ENCODE peak calls at places on chromosomes 3 and 15, in six cellular contexts. R is AG08396, M is KBM-7, Y is HFFc6, Z is renal cortical epithelial cell, Q is GM23248. H is an unnamed sample.

GRCh38 chr15:96316953-96317629 is 13.4 kb upstream of the NR2F2 start:
- DNase-seq in M (no peak), Y (no peak), R (no peak), Q (no peak), Z (no peak), H (no peak)

GRCh38 chr15:41940441-41940857 is 31.9 kb downstream of the EHD4 start:
- DNase-seq in R (no peak), Y (peak), Q (peak), M (no peak), Z (peak), H (peak)

GRCh38 chr3:108662141-108662738 is 72.7 kb downstream of the DZIP3 start:
- DNase-seq in Z (peak), R (peak), M (peak), Q (peak), Y (peak), H (peak)

GRCh38 chr3:45599424-45599886 is 4.9 kb downstream of the LIMD1 start:
- DNase-seq in Y (no peak), Q (no peak), Z (no peak), R (no peak), M (no peak), H (no peak)

GRCh38 chr3:27216955-27217552 is 152.1 kb downstream of the NEK10 start:
- DNase-seq in R (peak), M (no peak), Y (peak), Z (peak), Q (peak), H (peak)

GRCh38 chr3:9781551-9781950 is 10.7 kb downstream of the TADA3 start:
- DNase-seq in R (no peak), M (no peak), Q (no peak), Y (no peak), Z (no peak), H (no peak)

GRCh38 chr15:47439146-47439869 is 278.0 kb upstream of the SEMA6D start:
- DNase-seq in M (no peak), Z (no peak), Y (peak), R (no peak), Q (peak), H (no peak)

GRCh38 chr3:24264748-24265158 is 229.9 kb downstream of the THRB start:
- DNase-seq in Z (peak), R (peak), M (peak), Y (peak), Q (peak), H (peak)

GRCh38 chr15:55858661-55859060 is 115.7 kb upstream of the PRTG start:
- DNase-seq in Q (peak), Y (no peak), R (no peak), M (no peak), Z (no peak), H (no peak)

GRCh38 chr3:136245691-136246090 is 4.4 kb upstream of the PCCB start:
- DNase-seq in Y (no peak), R (no peak), M (no peak), Z (no peak), Q (no peak), H (no peak)

GRCh38 chr15:66292261-66293084 is 895 bp upstream of the DIS3L start:
- DNase-seq in Z (no peak), R (no peak), M (no peak), Y (no peak), Q (no peak), H (no peak)

GRCh38 chr15:52391074-52391473 is 95.5 kb upstream of the MYO5C start:
- DNase-seq in Y (no peak), Q (no peak), R (no peak), M (no peak), Z (no peak), H (no peak)

GRCh38 chr15:101206173-101206572 is 45.7 kb downstream of the CHSY1 start:
- DNase-seq in M (no peak), R (peak), Q (peak), Z (peak), Y (no peak), H (peak)

GRCh38 chr3:9715764-9716437 is 12.3 kb downstream of the CPNE9 start:
- DNase-seq in Y (peak), Q (peak), M (peak), R (peak), Z (peak), H (peak)